ENCODE peak calls at places on chromosomes 13 and 19, in six cellular contexts. F, W, O, P, Z and I are unnamed samples.
A peak's percentile ranks its signal among the peaks of the same experiment; 100 is the strongest.

GRCh38 chr13:93398167-93398566 is 171.6 kb downstream of the GPC6 start:
- DNase-seq in F (no peak), O (peak; percentile 55), W (no peak), Z (no peak), P (no peak), I (no peak)

GRCh38 chr19:17052439-17052838 is 22.8 kb downstream of the HAUS8 start:
- DNase-seq in F (no peak), P (no peak), Z (no peak), O (peak; percentile 59), W (peak; percentile 53), I (peak; percentile 54)

GRCh38 chr19:43313711-43314495 is 39.6 kb upstream of the CD177 start:
- DNase-seq in O (no peak), Z (no peak), P (no peak), F (no peak), W (no peak), I (no peak)

GRCh38 chr19:38209671-38210457 is 14.2 kb downstream of the DPF1 start:
- DNase-seq in O (peak; percentile 37), W (peak; percentile 39), F (no peak), Z (no peak), P (no peak), I (peak; percentile 77)

GRCh38 chr19:33508009-33508408 is 13.6 kb downstream of the PEPD start:
- DNase-seq in F (no peak), P (no peak), O (no peak), W (no peak), Z (no peak), I (no peak)

GRCh38 chr13:89955773-89956172 is 1391.7 kb upstream of the MIR17HG start:
- DNase-seq in W (no peak), F (no peak), O (no peak), P (no peak), Z (no peak), I (no peak)

GRCh38 chr13:24493356-24493755 is 19.2 kb downstream of the PARP4 start:
- DNase-seq in P (no peak), O (no peak), F (no peak), W (no peak), Z (no peak), I (no peak)

GRCh38 chr13:29713841-29714240 is 118.4 kb upstream of the SLC7A1 start:
- DNase-seq in F (no peak), Z (no peak), O (peak; percentile 21), W (no peak), P (no peak), I (no peak)

GRCh38 chr13:98050041-98050466 is 92.8 kb upstream of the FARP1 start:
- DNase-seq in F (no peak), O (peak; percentile 67), W (no peak), P (no peak), Z (peak; percentile 73), I (peak; percentile 51)

GRCh38 chr13:102799544-102800144 is 725 bp downstream of the BIVM start:
- DNase-seq in O (peak; percentile 5), F (no peak), Z (no peak), W (peak; percentile 39), P (peak; percentile 6), I (peak; percentile 47)

GRCh38 chr19:48708471-48708870 is 11.1 kb downstream of the MAMSTR start:
- DNase-seq in O (no peak), P (no peak), W (no peak), Z (no peak), F (no peak), I (no peak)

GRCh38 chr19:42216653-42217521 is 590 bp downstream of the DEDD2 start:
- DNase-seq in Z (peak; percentile 21), O (peak; percentile 16), W (peak; percentile 62), P (peak; percentile 27), F (no peak), I (no peak)

GRCh38 chr19:48614436-48615144 is at the start of gene FAM83E:
- DNase-seq in P (no peak), W (peak; percentile 95), F (no peak), Z (peak; percentile 94), O (no peak), I (peak; percentile 86)

GRCh38 chr13:97568850-97569249 is 134.9 kb downstream of the RAP2A start:
- DNase-seq in W (no peak), O (no peak), F (no peak), P (no peak), Z (no peak), I (no peak)

GRCh38 chr19:40603071-40603718 is 2.0 kb downstream of the LTBP4 start:
- DNase-seq in W (no peak), P (no peak), Z (no peak), F (no peak), O (peak; percentile 59), I (no peak)

GRCh38 chr19:8302734-8303133 is 5.4 kb downstream of the CD320 start:
- DNase-seq in F (no peak), Z (no peak), O (no peak), W (peak; percentile 4), P (no peak), I (peak; percentile 31)

GRCh38 chr19:19566306-19566705 is 28.2 kb downstream of the CILP2 start:
- DNase-seq in P (no peak), F (no peak), W (no peak), Z (no peak), O (peak; percentile 77), I (no peak)

GRCh38 chr19:56107626-56108351 is 13.3 kb downstream of the ZNF787 start:
- DNase-seq in P (no peak), O (no peak), W (peak; percentile 62), F (no peak), Z (no peak), I (no peak)

GRCh38 chr13:111917086-111917485 is 149.9 kb upstream of the SOX1 start:
- DNase-seq in W (no peak), F (no peak), O (no peak), P (no peak), Z (no peak), I (no peak)

GRCh38 chr19:45640849-45641273 is 1.7 kb upstream of the EML2 start:
- DNase-seq in O (no peak), Z (no peak), F (no peak), P (peak; percentile 64), W (peak; percentile 56), I (peak; percentile 59)

GRCh38 chr19:48554385-48555091 is 2.6 kb downstream of the SULT2B1 start:
- DNase-seq in Z (no peak), P (no peak), O (no peak), W (no peak), F (no peak), I (no peak)

GRCh38 chr13:39955560-39955959 is 300.1 kb downstream of the COG6 start:
- DNase-seq in P (no peak), F (no peak), O (no peak), W (no peak), Z (no peak), I (no peak)

GRCh38 chr19:51695088-51695487 is 2.0 kb downstream of the SPACA6 start:
- DNase-seq in F (no peak), O (no peak), Z (no peak), P (no peak), W (no peak), I (peak; percentile 34)